ENCODE peak calls at places on chromosome X, in six cellular contexts. E is heart right ventricle; N is uterus; A is CD8-positive, alpha-beta T cell; T is neural progenitor cell; U is PC-3. X is an unnamed sample.

GRCh38 chrX:56995271-56995994 is at the start of gene SPIN3:
- DNase-seq in E (peak; percentile 78), N (peak; percentile 80), A (peak; percentile 40), T (peak; percentile 89), U (peak; percentile 86), X (peak; percentile 55)

GRCh38 chrX:12426420-12426819 is 288.1 kb downstream of the FRMPD4 start:
- DNase-seq in E (no peak), N (no peak), A (no peak), T (no peak), U (no peak), X (no peak)

GRCh38 chrX:63418211-63418610 is 67.1 kb upstream of the SPIN4 start:
- DNase-seq in E (no peak), N (no peak), A (no peak), T (no peak), U (no peak), X (no peak)

GRCh38 chrX:79081895-79082512 is 62.5 kb upstream of the GPR174 start:
- DNase-seq in E (peak; percentile 6), N (no peak), A (peak; percentile 6), T (peak; percentile 31), U (peak; percentile 64), X (peak; percentile 25)

GRCh38 chrX:128714425-128714824 is 662.2 kb upstream of the ACTRT1 start:
- DNase-seq in E (no peak), N (no peak), A (no peak), T (no peak), U (no peak), X (no peak)

GRCh38 chrX:40201486-40201885 is 103.7 kb upstream of the BCOR start:
- DNase-seq in E (no peak), N (no peak), A (no peak), T (peak; percentile 37), U (no peak), X (no peak)

GRCh38 chrX:3585719-3586118 is 127.7 kb downstream of the PRKX start:
- DNase-seq in E (no peak), N (no peak), A (no peak), T (no peak), U (no peak), X (no peak)

GRCh38 chrX:153459976-153460375 is 10.4 kb downstream of the HAUS7 start:
- DNase-seq in E (no peak), N (no peak), A (no peak), T (no peak), U (no peak), X (peak; percentile 15)

GRCh38 chrX:15616531-15616930 is 15.8 kb upstream of the ACE2 start:
- DNase-seq in E (no peak), N (no peak), A (no peak), T (no peak), U (no peak), X (no peak)

GRCh38 chrX:20267924-20268701 is 1.4 kb upstream of the RPS6KA3 start:
- DNase-seq in E (peak; percentile 38), N (peak; percentile 60), A (no peak), T (peak; percentile 61), U (no peak), X (no peak)

GRCh38 chrX:72621619-72622485 is 49.2 kb upstream of the HDAC8 start:
- DNase-seq in E (no peak), N (no peak), A (no peak), T (no peak), U (peak; percentile 88), X (peak; percentile 76)

GRCh38 chrX:2679534-2680485 is 11.3 kb upstream of the CD99 start:
- DNase-seq in E (no peak), N (peak; percentile 29), A (no peak), T (no peak), U (no peak), X (peak; percentile 38)

GRCh38 chrX:49848275-49848674 is 19.2 kb downstream of the PAGE4 start:
- DNase-seq in E (no peak), N (no peak), A (no peak), T (no peak), U (no peak), X (no peak)

GRCh38 chrX:11437642-11438379 is 144.6 kb downstream of the AMELX start:
- DNase-seq in E (peak; percentile 29), N (no peak), A (no peak), T (no peak), U (peak; percentile 8), X (peak; percentile 52)

GRCh38 chrX:117989512-117989911 is 127.1 kb downstream of the KLHL13 start:
- DNase-seq in E (no peak), N (no peak), A (no peak), T (no peak), U (no peak), X (peak; percentile 59)

GRCh38 chrX:12007881-12008280 is 130.4 kb upstream of the FRMPD4 start:
- DNase-seq in E (no peak), N (no peak), A (no peak), T (no peak), U (peak; percentile 85), X (peak; percentile 90)

GRCh38 chrX:148424570-148424969 is 75.8 kb upstream of the AFF2 start:
- DNase-seq in E (no peak), N (no peak), A (no peak), T (no peak), U (no peak), X (no peak)

GRCh38 chrX:44239036-44239435 is 104.4 kb downstream of the EFHC2 start:
- DNase-seq in E (no peak), N (no peak), A (no peak), T (no peak), U (no peak), X (no peak)

GRCh38 chrX:13201605-13202219 is 118.1 kb downstream of the ATXN3L start:
- DNase-seq in E (no peak), N (no peak), A (no peak), T (peak; percentile 74), U (no peak), X (no peak)

GRCh38 chrX:34654939-34655338 is 2.1 kb downstream of the TMEM47 start:
- DNase-seq in E (no peak), N (no peak), A (no peak), T (peak; percentile 47), U (no peak), X (no peak)

GRCh38 chrX:7347465-7347864 is 199.5 kb upstream of the PUDP start:
- DNase-seq in E (no peak), N (no peak), A (no peak), T (no peak), U (no peak), X (no peak)

GRCh38 chrX:106802388-106803275 is at the start of gene TBC1D8B:
- DNase-seq in E (peak; percentile 85), N (peak; percentile 87), A (no peak), T (peak; percentile 83), U (peak; percentile 94), X (peak; percentile 89)

GRCh38 chrX:45710081-45710801 is 509.6 kb upstream of the DIPK2B start:
- DNase-seq in E (no peak), N (no peak), A (no peak), T (no peak), U (peak; percentile 96), X (peak; percentile 95)

GRCh38 chrX:66676990-66677389 is 38.1 kb upstream of the EDA2R start:
- DNase-seq in E (no peak), N (no peak), A (no peak), T (no peak), U (no peak), X (peak; percentile 81)

GRCh38 chrX:69387559-69388487 is 116.3 kb upstream of the NALF2 start:
- DNase-seq in E (peak; percentile 32), N (peak; percentile 44), A (peak; percentile 0), T (peak; percentile 92), U (peak; percentile 48), X (peak; percentile 15)

GRCh38 chrX:43975747-43976146 is 2.6 kb upstream of the NDP start:
- DNase-seq in E (no peak), N (no peak), A (no peak), T (no peak), U (no peak), X (no peak)

DNA sequence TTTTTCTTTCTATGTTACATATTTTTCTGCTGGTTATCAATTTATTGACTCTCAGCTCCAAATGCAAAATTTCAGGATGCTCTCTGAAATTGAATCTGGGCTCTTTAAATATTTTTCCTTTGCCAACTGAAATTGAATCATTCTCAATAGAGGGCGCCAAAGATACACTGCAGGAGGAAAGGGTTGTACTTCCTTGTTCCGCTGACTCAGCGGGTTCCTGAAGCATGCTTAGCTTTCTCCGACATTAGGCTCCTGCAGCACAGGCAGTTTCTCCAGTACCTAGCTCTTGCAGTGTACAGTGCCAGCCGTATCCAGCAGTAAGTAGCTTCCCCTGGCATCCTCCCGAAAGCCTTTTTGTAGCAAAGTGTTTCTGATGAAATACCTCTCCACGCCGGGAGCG is 28.8 kb upstream of the CFAP47 start:
- DNase-seq in E (peak; percentile 18), N (no peak), A (no peak), T (peak; percentile 64), U (peak; percentile 69), X (peak; percentile 48)
- H3K4me3 ChIP-seq in E (no peak overlapping the region), N (no peak overlapping the region), A (no peak overlapping the region), T (no peak overlapping the region), U (no peak overlapping the region), X (no peak overlapping the region)

GRCh38 chrX:131901581-131901980 is 121.5 kb upstream of the STK26 start:
- DNase-seq in E (no peak), N (no peak), A (no peak), T (no peak), U (no peak), X (no peak)

GRCh38 chrX:131895002-131895401 is 128.1 kb upstream of the STK26 start:
- DNase-seq in E (no peak), N (no peak), A (no peak), T (no peak), U (peak; percentile 80), X (peak; percentile 68)

GRCh38 chrX:131895807-131896206 is 127.3 kb upstream of the STK26 start:
- DNase-seq in E (no peak), N (no peak), A (no peak), T (no peak), U (no peak), X (no peak)
- TF ChIP-seq CTCF in E (no peak), N (no peak), A (no peak), T (no peak), U (no peak), X (peak; percentile 20)

GRCh38 chrX:131084145-131084544 is 26.0 kb downstream of the ARHGAP36 start:
- DNase-seq in E (no peak), N (no peak), A (no peak), T (no peak), U (no peak), X (no peak)

GRCh38 chrX:131083510-131084142 is 25.5 kb downstream of the ARHGAP36 start:
- DNase-seq in E (no peak), N (no peak), A (no peak), T (peak; percentile 45), U (no peak), X (no peak)

GRCh38 chrX:131081772-131082755 is 23.9 kb downstream of the ARHGAP36 start:
- DNase-seq in E (no peak), N (no peak), A (no peak), T (peak; percentile 44), U (no peak), X (no peak)
- H3K27me3 ChIP-seq in E (peaks cover 23% of the 10 kb centered on the region), N (no peaks in the 10 kb centered on the region), A (no peaks in the 10 kb centered on the region), T (peaks cover 98% of the 10 kb centered on the region), U (peaks cover 4% of the 10 kb centered on the region), X (peaks cover 6% of the 10 kb centered on the region)

DNA sequence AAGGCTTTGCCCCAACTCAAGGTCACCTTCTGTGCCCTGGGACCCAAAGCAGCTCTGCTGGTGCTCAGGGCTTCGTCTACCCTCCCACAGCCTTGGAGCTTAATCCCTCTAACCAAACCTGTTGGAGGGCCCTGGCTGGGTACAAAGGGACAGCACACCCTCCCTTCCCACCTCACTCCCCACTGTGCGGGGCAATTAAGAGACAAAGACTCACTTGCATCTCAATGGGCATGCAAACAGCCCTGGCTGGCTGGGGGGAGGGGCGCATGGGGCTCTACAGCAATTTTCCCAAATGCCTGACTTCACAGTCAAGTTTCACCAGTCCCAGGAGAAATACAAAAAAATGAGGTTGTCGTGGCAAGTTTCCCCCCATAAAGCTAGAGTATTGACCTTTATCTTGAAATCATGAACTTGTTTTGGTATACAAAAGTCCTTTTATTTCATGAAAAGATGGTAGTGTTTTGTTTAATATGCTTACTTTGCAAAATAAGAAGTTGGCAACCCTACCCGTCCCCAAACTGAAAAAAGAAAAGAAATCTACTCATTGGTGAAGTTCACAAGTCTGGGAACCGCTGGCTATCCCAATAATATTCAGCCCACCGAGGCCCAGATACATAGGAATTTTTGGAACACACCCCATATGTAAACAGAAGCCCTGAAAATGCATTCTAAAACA is 4.1 kb upstream of the CD99L2 start:
- DNase-seq in E (no peak), N (no peak), A (no peak), T (peak; percentile 66), U (no peak), X (no peak)
- H3K4me3 ChIP-seq in E (no peak overlapping the region), N (no peak overlapping the region), A (no peak overlapping the region), T (no peak overlapping the region), U (no peak overlapping the region), X (no peak overlapping the region)